ENCODE peak calls at places on chromosome 2, in five cellular contexts. C, S, T, Z and J are unnamed samples. For H3K27me3, the result is how much of the 10 kb centered on the place peaks cover.

GRCh38 chr2:217798743-217799552 is 203.8 kb downstream of the TNS1 start:
- DNase-seq in C (no peak), S (no peak), T (no peak), Z (peak), J (no peak)

GRCh38 chr2:25165992-25166618 is 2.3 kb downstream of the POMC start:
- DNase-seq in C (peak), S (peak), T (peak), Z (peak), J (no peak)

GRCh38 chr2:12155308-12156061 is 409.1 kb downstream of the LPIN1 start:
- DNase-seq in C (no peak), S (no peak), T (no peak), Z (no peak), J (peak)

GRCh38 chr2:166351319-166351718 is 24.4 kb downstream of the SCN9A start:
- DNase-seq in C (no peak), S (no peak), T (no peak), Z (no peak), J (no peak)

GRCh38 chr2:234290671-234291070 is 206.2 kb downstream of the ARL4C start:
- DNase-seq in C (no peak), S (no peak), T (no peak), Z (peak), J (no peak)

GRCh38 chr2:147663153-147663961 is 181.5 kb upstream of the ACVR2A start:
- DNase-seq in C (no peak), S (no peak), T (no peak), Z (no peak), J (no peak)

GRCh38 chr2:2847131-2847740 is 516.2 kb upstream of the MYT1L start:
- DNase-seq in C (no peak), S (no peak), T (no peak), Z (no peak), J (no peak)

GRCh38 chr2:113282747-113283533 is 4.2 kb upstream of the PAX8 start:
- DNase-seq in C (peak), S (peak), T (no peak), Z (peak), J (peak)

GRCh38 chr2:15560404-15560987 is 638 bp downstream of the NBAS start:
- DNase-seq in C (peak), S (peak), T (no peak), Z (peak), J (no peak)

GRCh38 chr2:79876430-79876829 is 363.6 kb downstream of the CTNNA2 start:
- DNase-seq in C (peak), S (peak), T (no peak), Z (peak), J (no peak)

GRCh38 chr2:112636605-112637288 is 9.0 kb upstream of the SLC20A1 start:
- DNase-seq in C (no peak), S (no peak), T (no peak), Z (no peak), J (no peak)

GRCh38 chr2:203759692-203760365 is 53.4 kb downstream of the CD28 start:
- DNase-seq in C (no peak), S (no peak), T (no peak), Z (no peak), J (peak)

GRCh38 chr2:19989681-19990415 is at the start of gene WDR35:
- DNase-seq in C (peak), S (peak), T (peak), Z (peak), J (peak)

GRCh38 chr2:180622122-180622918 is 358.1 kb upstream of the UBE2E3 start:
- DNase-seq in C (no peak), S (no peak), T (no peak), Z (no peak), J (no peak)

GRCh38 chr2:3839489-3839888 is 136.1 kb downstream of the DCDC2C start:
- DNase-seq in C (no peak), S (peak), T (no peak), Z (no peak), J (no peak)

GRCh38 chr2:111194835-111195621 is 74.3 kb downstream of the BCL2L11 start:
- DNase-seq in C (peak), S (peak), T (no peak), Z (no peak), J (no peak)

GRCh38 chr2:231795525-231796327 is 9.5 kb downstream of the COPS7B start:
- DNase-seq in C (peak), S (peak), T (no peak), Z (peak), J (peak)

GRCh38 chr2:106542730-106543359 is 55.7 kb downstream of the CD8B2 start:
- DNase-seq in C (peak), S (peak), T (peak), Z (peak), J (peak)

GRCh38 chr2:235218486-235218907 is 266.7 kb downstream of the SH3BP4 start:
- DNase-seq in C (no peak), S (no peak), T (no peak), Z (peak), J (no peak)

GRCh38 chr2:134782792-134783191 is 55.6 kb upstream of the ACMSD start:
- DNase-seq in C (no peak), S (peak), T (no peak), Z (peak), J (peak)

GRCh38 chr2:62197609-62198236 is 1.8 kb downstream of the B3GNT2 start:
- DNase-seq in C (peak), S (peak), T (peak), Z (peak), J (no peak)

GRCh38 chr2:2810504-2810903 is 479.4 kb upstream of the MYT1L start:
- DNase-seq in C (peak), S (no peak), T (no peak), Z (no peak), J (no peak)

GRCh38 chr2:2057125-2057721 is 273.9 kb downstream of the MYT1L start:
- DNase-seq in C (peak), S (no peak), T (no peak), Z (peak), J (no peak)

GRCh38 chr2:191617589-191617988 is 60.3 kb upstream of the NABP1 start:
- DNase-seq in C (no peak), S (no peak), T (no peak), Z (peak), J (no peak)

GRCh38 chr2:25955036-25955435 is 27.3 kb downstream of the KIF3C start:
- DNase-seq in C (no peak), S (no peak), T (no peak), Z (no peak), J (no peak)

GRCh38 chr2:222993920-222994650 is 57.9 kb upstream of the KCNE4 start:
- DNase-seq in C (no peak), S (no peak), T (peak), Z (no peak), J (no peak)

GRCh38 chr2:33384562-33384961 is 91.9 kb upstream of the RASGRP3 start:
- DNase-seq in C (no peak), S (no peak), T (no peak), Z (no peak), J (no peak)

GRCh38 chr2:236894791-236895190 is 190.9 kb upstream of the COPS8 start:
- DNase-seq in C (no peak), S (no peak), T (no peak), Z (no peak), J (no peak)

GRCh38 chr2:227280895-227281294 is 44.2 kb upstream of the MFF start:
- DNase-seq in C (no peak), S (no peak), T (no peak), Z (no peak), J (no peak)

GRCh38 chr2:176931588-176932563 is 280.7 kb upstream of the HNRNPA3 start:
- DNase-seq in C (no peak), S (no peak), T (no peak), Z (no peak), J (peak)

GRCh38 chr2:42944744-42945415 is 152.5 kb upstream of the HAAO start:
- DNase-seq in C (peak), S (peak), T (no peak), Z (no peak), J (no peak)

GRCh38 chr2:138183700-138184099 is 219.4 kb downstream of the HNMT start:
- DNase-seq in C (peak), S (peak), T (no peak), Z (no peak), J (no peak)

GRCh38 chr2:138182276-138182675 is 218.0 kb downstream of the HNMT start:
- DNase-seq in C (peak), S (no peak), T (no peak), Z (no peak), J (no peak)

GRCh38 chr2:138182913-138183312 is 218.6 kb downstream of the HNMT start:
- DNase-seq in C (no peak), S (no peak), T (no peak), Z (no peak), J (no peak)

GRCh38 chr2:138177693-138178092 is 213.4 kb downstream of the HNMT start:
- DNase-seq in C (no peak), S (no peak), T (no peak), Z (no peak), J (no peak)

DNA sequence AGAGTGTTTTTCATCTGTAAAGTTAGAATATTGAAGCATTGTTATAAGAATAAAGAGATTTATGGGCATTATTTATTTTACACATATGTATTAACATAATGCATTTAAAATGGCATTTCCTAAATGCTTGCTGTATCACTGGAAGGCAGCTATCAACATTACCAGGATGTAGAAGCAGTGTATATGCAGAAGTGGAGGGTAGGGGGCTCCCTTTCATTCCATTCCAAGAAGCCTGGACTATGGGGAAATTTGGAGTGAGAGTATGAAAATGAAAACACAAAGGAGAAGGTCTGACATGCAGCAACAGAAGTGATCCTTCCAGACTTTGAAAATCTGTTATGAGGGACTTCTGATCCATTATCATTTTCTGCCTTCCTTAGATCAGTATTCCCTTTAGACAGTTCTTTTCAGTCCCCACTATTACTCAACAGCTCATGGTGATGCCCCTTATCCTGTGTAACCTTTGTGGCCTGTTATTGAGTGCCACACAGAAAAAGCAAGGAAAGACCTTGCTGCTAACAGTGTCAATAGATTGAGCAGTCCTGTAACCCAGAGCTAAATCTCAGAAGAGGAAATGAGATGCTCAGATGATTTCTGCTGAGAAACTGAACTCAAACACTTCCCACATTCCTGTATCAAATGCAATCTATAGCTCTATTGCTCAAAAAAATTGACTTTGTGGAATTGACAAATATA is 216.6 kb downstream of the HNMT start:
- DNase-seq in C (peak), S (peak), T (no peak), Z (no peak), J (no peak)
- TF ChIP-seq CTCF in C (peak), S (peak), T (no peak), Z (no peak), J (peak)

GRCh38 chr2:161414385-161415040 is 1.6 kb upstream of the TBR1 start:
- DNase-seq in C (peak), S (peak), T (peak), Z (no peak), J (no peak)
- H3K4me3 ChIP-seq in C (peak), S (peak), T (peak), Z (peak), J (peak)

GRCh38 chr2:239694487-239694886 is 293.7 kb upstream of the HDAC4 start:
- DNase-seq in C (no peak), S (no peak), T (no peak), Z (no peak), J (no peak)

GRCh38 chr2:239696559-239697207 is 295.9 kb upstream of the HDAC4 start:
- DNase-seq in C (no peak), S (no peak), T (no peak), Z (no peak), J (no peak)

GRCh38 chr2:239693761-239694415 is 293.1 kb upstream of the HDAC4 start:
- DNase-seq in C (no peak), S (no peak), T (no peak), Z (no peak), J (no peak)

GRCh38 chr2:239695106-239695727 is 294.4 kb upstream of the HDAC4 start:
- DNase-seq in C (no peak), S (no peak), T (no peak), Z (no peak), J (no peak)

DNA sequence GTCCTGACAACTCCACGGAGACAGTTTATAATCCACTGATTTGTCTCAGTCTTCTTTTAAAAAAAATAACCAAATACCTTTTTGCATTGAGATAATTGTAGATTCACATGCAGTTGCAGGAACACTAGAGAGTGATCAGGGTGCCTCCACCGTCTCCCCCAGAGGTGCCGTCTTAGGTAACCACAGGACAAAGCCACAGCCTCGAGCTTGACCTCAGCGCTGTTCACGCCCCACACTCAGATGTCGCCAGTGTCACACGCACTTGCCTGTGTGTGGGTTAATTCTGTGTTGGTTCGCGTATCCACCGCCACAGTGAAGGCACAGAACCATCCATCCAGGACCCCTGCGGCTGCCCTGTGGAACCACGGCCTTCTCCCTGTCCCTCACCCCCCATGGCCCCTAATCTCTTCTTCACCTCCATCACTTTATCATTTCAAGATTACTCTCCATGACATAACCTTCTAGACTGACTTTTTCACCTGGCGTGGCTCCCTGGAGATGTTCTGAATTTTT is 295.0 kb upstream of the HDAC4 start:
- DNase-seq in C (no peak), S (no peak), T (no peak), Z (no peak), J (no peak)
- H3K27me3 ChIP-seq in C (under half), S (under half), T (under half), Z (under half), J (under half)

GRCh38 chr2:238974510-238975166 is 126.8 kb downstream of the TWIST2 start:
- DNase-seq in C (peak), S (peak), T (peak), Z (no peak), J (peak)
- TF ChIP-seq CTCF in C (peak), S (peak), T (no peak), Z (no peak), J (peak)

DNA sequence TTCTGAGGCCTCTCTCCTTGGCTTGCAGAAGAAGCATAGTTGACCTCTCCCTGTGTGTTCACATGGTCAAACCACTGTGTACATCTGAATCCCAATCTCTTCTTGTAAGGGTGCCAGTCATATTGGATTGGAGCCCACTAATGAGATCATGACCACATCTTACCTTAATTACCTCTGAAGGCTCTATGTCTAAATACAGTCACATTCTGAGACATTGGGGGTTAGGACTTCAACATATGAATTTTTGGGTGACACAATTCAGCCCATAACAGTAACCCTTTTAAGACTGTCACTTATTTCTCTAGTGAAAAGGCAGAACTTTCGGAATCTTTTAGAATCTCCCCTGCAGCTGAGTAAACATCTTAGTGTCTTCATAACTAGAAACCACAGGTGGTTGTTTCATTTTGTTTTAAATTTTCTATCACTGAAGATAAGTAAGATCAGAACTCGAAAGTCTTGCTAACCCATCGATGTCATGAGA is 33.3 kb downstream of the BMP10 start:
- DNase-seq in C (no peak), S (no peak), T (no peak), Z (no peak), J (no peak)
- H3K4me3 ChIP-seq in C (no peak), S (no peak), T (no peak), Z (no peak), J (no peak)